ENCODE peak calls at places on chromosome 4, in five cellular contexts. N is LNCaP clone FGC; A is posterior vena cava; U is left lung; X is activated CD8-positive, alpha-beta memory T cell treated with anti-CD3 and anti-CD28 coated beads for 48 hours. B is an unnamed sample.

GRCh38 chr4:109910261-109910660 is 2.4 kb upstream of the EGF start:
- DNase-seq in N (no peak), A (no peak), U (no peak), X (no peak), B (no peak)

GRCh38 chr4:84786478-84786877 is 180.0 kb downstream of the WDFY3 start:
- DNase-seq in N (no peak), A (no peak), U (no peak), X (no peak), B (no peak)

GRCh38 chr4:73919691-73920090 is 50.5 kb downstream of the CXCL1 start:
- DNase-seq in N (no peak), A (no peak), U (no peak), X (no peak), B (no peak)

GRCh38 chr4:151563194-151563593 is 154.2 kb downstream of the FHIP1A start:
- DNase-seq in N (peak; percentile 85), A (no peak), U (no peak), X (no peak), B (no peak)

GRCh38 chr4:26272654-26273307 is 48.0 kb upstream of the RBPJ start:
- DNase-seq in N (no peak), A (no peak), U (no peak), X (no peak), B (no peak)

GRCh38 chr4:10074767-10075105 is 41.9 kb downstream of the WDR1 start:
- DNase-seq in N (no peak), A (no peak), U (no peak), X (no peak), B (no peak)

GRCh38 chr4:127162741-127163140 is 470.0 kb upstream of the INTU start:
- DNase-seq in N (no peak), A (no peak), U (no peak), X (no peak), B (no peak)

GRCh38 chr4:90127706-90128345 is 632 bp downstream of the CCSER1 start:
- DNase-seq in N (no peak), A (peak; percentile 79), U (no peak), X (no peak), B (no peak)

GRCh38 chr4:184529283-184529682 is 54.9 kb upstream of the IRF2 start:
- DNase-seq in N (no peak), A (no peak), U (no peak), X (no peak), B (no peak)

B was measured in lower leg skin.